ENCODE peak calls at places on chromosomes 6 and 20, in four cellular contexts. X is renal cortical epithelial cell, D is HEK293T, T is HS-5. S is an unnamed sample.

GRCh38 chr6:125904871-125905270 is 51.7 kb upstream of the HINT3 start:
- DNase-seq in X (peak), D (no peak), T (peak), S (peak)

GRCh38 chr6:45830441-45831139 is 185.1 kb downstream of the CLIC5 start:
- DNase-seq in X (peak), D (no peak), T (no peak), S (no peak)

GRCh38 chr20:11769825-11770224 is 147.9 kb upstream of the BTBD3 start:
- DNase-seq in X (no peak), D (no peak), T (peak), S (no peak)

GRCh38 chr6:89940225-89941027 is 46.2 kb downstream of the GJA10 start:
- DNase-seq in X (peak), D (peak), T (peak), S (peak)

GRCh38 chr6:53873922-53874321 is 79.1 kb downstream of the LRRC1 start:
- DNase-seq in X (no peak), D (no peak), T (no peak), S (no peak)

GRCh38 chr6:104599821-104600658 is 259.7 kb downstream of the HACE1 start:
- DNase-seq in X (no peak), D (no peak), T (no peak), S (no peak)

GRCh38 chr6:134551245-134551960 is 233.5 kb upstream of the SGK1 start:
- DNase-seq in X (peak), D (no peak), T (peak), S (no peak)

GRCh38 chr20:8008733-8009132 is 10.8 kb downstream of the TMX4 start:
- DNase-seq in X (no peak), D (no peak), T (no peak), S (no peak)

GRCh38 chr20:35468671-35469334 is 13.4 kb downstream of the CEP250 start:
- DNase-seq in X (no peak), D (no peak), T (no peak), S (no peak)

GRCh38 chr6:170023620-170024521 is 267.0 kb downstream of the DLL1 start:
- DNase-seq in X (no peak), D (no peak), T (no peak), S (no peak)

GRCh38 chr20:58192567-58192966 is 35.9 kb downstream of the ANKRD60 start:
- DNase-seq in X (no peak), D (peak), T (no peak), S (no peak)

GRCh38 chr20:43840382-43841070 is 74.1 kb upstream of the TOX2 start:
- DNase-seq in X (no peak), D (peak), T (no peak), S (no peak)

GRCh38 chr6:13431861-13432465 is 55.4 kb downstream of the GFOD1 start:
- DNase-seq in X (peak), D (no peak), T (no peak), S (no peak)

GRCh38 chr20:41733151-41733550 is 115.0 kb upstream of the CHD6 start:
- DNase-seq in X (no peak), D (no peak), T (no peak), S (no peak)

GRCh38 chr6:7236312-7237209 is 76.4 kb downstream of the SSR1 start:
- DNase-seq in X (peak), D (no peak), T (no peak), S (no peak)

GRCh38 chr6:149830731-149831379 is 33.3 kb downstream of the LRP11 start:
- DNase-seq in X (no peak), D (no peak), T (no peak), S (no peak)